ENCODE peak calls at places on chromosomes 6 and 20, in eight cellular contexts. J, Y, P, W, N, U, G and C are unnamed samples. For H3K27me3, the result is how much of the 10 kb centered on the place peaks cover.

GRCh38 chr6:138272543-138273305 is 54.4 kb upstream of the PBOV1 start:
- DNase-seq in J (no peak), Y (no peak), P (peak), W (no peak), N (no peak), U (no peak), G (no peak), C (no peak)

GRCh38 chr6:24780206-24780605 is 5.5 kb downstream of the GMNN start:
- DNase-seq in J (no peak), Y (no peak), P (peak), W (no peak), N (no peak), U (no peak), G (no peak), C (no peak)

GRCh38 chr6:44926556-44926955 is 401.6 kb upstream of the RUNX2 start:
- DNase-seq in J (no peak), Y (no peak), P (peak), W (no peak), N (no peak), U (no peak), G (no peak), C (no peak)

GRCh38 chr6:140879861-140880260 is 1252.9 kb upstream of the GJE1 start:
- DNase-seq in J (no peak), Y (no peak), P (peak), W (no peak), N (no peak), U (no peak), G (no peak), C (no peak)

GRCh38 chr20:18672826-18673225 is 85.0 kb downstream of the DTD1 start:
- DNase-seq in J (no peak), Y (no peak), P (no peak), W (no peak), N (no peak), U (no peak), G (no peak), C (no peak)

GRCh38 chr6:126657556-126658129 is 317.7 kb downstream of the CENPW start:
- DNase-seq in J (no peak), Y (peak), P (peak), W (no peak), N (no peak), U (no peak), G (no peak), C (no peak)

GRCh38 chr20:9458075-9458818 is 56.1 kb upstream of the LAMP5 start:
- DNase-seq in J (no peak), Y (no peak), P (peak), W (no peak), N (no peak), U (no peak), G (no peak), C (no peak)

GRCh38 chr20:51447097-51447764 is 95.3 kb downstream of the NFATC2 start:
- DNase-seq in J (peak), Y (peak), P (peak), W (peak), N (no peak), U (peak), G (peak), C (peak)

GRCh38 chr6:10307028-10307427 is 107.8 kb downstream of the TFAP2A start:
- DNase-seq in J (no peak), Y (no peak), P (no peak), W (no peak), N (no peak), U (no peak), G (no peak), C (no peak)

GRCh38 chr6:42400031-42400760 is 51.5 kb downstream of the TRERF1 start:
- DNase-seq in J (no peak), Y (no peak), P (no peak), W (no peak), N (no peak), U (no peak), G (no peak), C (no peak)

GRCh38 chr6:13065596-13065995 is 262.7 kb downstream of the TBC1D7 start:
- DNase-seq in J (no peak), Y (no peak), P (no peak), W (no peak), N (no peak), U (no peak), G (no peak), C (no peak)
- TF ChIP-seq POLR2A in J (no peak), Y (no peak), P (no peak), W (no peak), N (no peak), U (no peak), G (no peak), C (no peak)

GRCh38 chr20:25339608-25340007 is 51.0 kb downstream of the ABHD12 start:
- DNase-seq in J (no peak), Y (no peak), P (no peak), W (no peak), N (no peak), U (no peak), G (no peak), C (no peak)

GRCh38 chr20:25340380-25340779 is 50.3 kb downstream of the ABHD12 start:
- DNase-seq in J (no peak), Y (no peak), P (no peak), W (no peak), N (no peak), U (no peak), G (no peak), C (no peak)

GRCh38 chr20:25341716-25342680 is 48.6 kb downstream of the ABHD12 start:
- DNase-seq in J (no peak), Y (no peak), P (peak), W (no peak), N (no peak), U (no peak), G (no peak), C (no peak)

GRCh38 chr20:25336561-25337422 is 53.8 kb downstream of the ABHD12 start:
- DNase-seq in J (no peak), Y (no peak), P (peak), W (no peak), N (peak), U (no peak), G (no peak), C (no peak)

DNA sequence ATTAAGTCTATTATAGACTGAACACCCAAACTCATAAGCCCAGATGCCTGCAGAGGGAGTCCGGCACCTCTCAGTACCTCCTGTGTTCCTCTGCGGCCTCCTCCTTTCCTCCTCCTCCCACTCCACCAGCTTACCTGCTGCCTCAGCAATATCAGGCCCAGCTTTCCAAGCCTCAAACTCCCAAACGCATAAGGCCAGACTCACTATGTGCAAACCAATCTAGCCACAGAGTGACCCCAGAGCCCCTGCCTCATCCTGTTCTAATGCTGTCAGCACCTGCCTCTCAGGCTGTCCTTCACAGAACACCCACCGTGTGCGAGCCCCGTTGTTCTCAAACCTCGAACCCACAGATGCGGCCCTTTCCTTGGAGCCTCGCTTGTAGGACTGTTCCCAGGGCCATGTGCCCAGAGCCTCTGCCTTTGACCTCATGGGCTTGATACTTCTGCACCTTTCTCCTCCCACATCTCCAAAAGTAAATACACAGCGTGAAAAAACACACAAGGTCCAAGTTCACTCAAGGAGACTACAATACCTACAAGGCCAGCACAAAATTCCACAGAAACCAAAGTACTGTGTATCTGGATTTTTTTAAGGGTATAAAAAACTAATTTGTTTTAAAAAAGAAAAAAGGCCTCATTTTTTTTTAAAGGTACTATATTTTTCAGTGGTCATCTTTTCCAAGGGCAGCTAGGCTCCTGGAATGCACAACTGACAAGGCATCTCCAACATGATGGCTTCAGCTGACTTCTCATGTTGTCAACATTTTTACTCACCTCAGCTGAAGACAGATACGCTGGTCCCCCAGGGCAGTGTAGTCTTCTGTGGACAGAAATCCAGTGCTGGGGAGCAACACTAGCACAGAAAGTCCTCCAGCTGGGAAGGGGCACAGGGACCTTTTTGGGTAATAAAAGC is 52.3 kb downstream of the ABHD12 start:
- DNase-seq in J (no peak), Y (no peak), P (no peak), W (no peak), N (no peak), U (peak), G (no peak), C (no peak)
- TF ChIP-seq CTCF in J (no peak), Y (no peak), P (no peak), W (no peak), N (no peak), U (no peak), G (no peak), C (no peak)

GRCh38 chr20:10502098-10502526 is 67.0 kb downstream of the SLX4IP start:
- DNase-seq in J (no peak), Y (no peak), P (no peak), W (no peak), N (no peak), U (no peak), G (no peak), C (no peak)
- H3K27me3 ChIP-seq in J (under half), Y (under half), P (under half), W (under half), N (under half), U (under half), G (under half), C (under half)

GRCh38 chr20:5119435-5120188 is at the start of gene PCNA:
- DNase-seq in J (peak), Y (peak), P (peak), W (peak), N (peak), U (peak), G (peak), C (peak)

GRCh38 chr20:5119143-5119434 is 669 bp downstream of the PCNA start:
- DNase-seq in J (no peak), Y (no peak), P (no peak), W (no peak), N (no peak), U (no peak), G (no peak), C (no peak)

GRCh38 chr20:5122861-5123260 is 3.1 kb upstream of the PCNA start:
- DNase-seq in J (no peak), Y (no peak), P (peak), W (no peak), N (no peak), U (no peak), G (no peak), C (no peak)

GRCh38 chr20:5118220-5119142 is 1.3 kb downstream of the PCNA start:
- DNase-seq in J (no peak), Y (peak), P (no peak), W (no peak), N (no peak), U (no peak), G (no peak), C (no peak)

DNA sequence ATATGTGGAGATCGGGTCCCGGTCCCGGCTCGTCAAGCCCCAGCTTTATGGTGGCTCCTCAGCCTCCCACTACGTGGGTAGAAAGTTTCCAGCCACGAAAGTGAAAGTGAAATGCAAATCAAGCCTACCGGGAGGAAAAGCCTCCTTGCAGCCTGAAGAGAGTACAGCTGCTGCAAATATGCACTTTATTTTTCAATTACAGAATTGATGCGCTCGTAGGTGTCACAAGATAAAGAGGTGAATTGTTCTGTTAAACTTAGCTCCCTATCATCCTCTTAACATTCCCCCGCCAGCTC is 379 bp upstream of the PCNA start:
- DNase-seq in J (no peak), Y (no peak), P (no peak), W (no peak), N (no peak), U (no peak), G (no peak), C (no peak)
- TF ChIP-seq POLR2A in J (no peak), Y (peak), P (peak), W (no peak), N (no peak), U (no peak), G (no peak), C (no peak)

DNA sequence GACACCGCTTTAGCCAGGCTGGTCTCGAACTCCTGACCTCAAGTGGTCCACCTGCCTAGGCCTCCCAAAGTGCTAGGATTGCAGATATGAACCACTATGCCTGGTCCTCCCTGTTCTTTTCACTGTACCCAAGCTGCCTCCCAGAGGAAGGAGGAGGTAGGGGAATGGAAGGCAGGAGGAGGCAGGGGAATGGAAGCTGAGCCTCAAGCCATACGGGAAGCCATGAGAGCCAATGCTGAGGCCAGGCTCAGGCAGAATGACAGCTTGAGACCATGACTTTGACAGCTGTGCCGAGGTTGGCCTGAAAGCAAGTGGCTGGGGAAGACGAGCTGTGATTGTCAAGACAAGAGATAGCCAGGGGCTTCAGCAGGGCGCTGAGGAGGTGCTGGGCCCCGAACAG is 13.6 kb upstream of the ZNF335 start:
- DNase-seq in J (no peak), Y (no peak), P (no peak), W (no peak), N (no peak), U (no peak), G (peak), C (no peak)
- TF ChIP-seq CTCF in J (no peak), Y (no peak), P (no peak), W (no peak), N (peak), U (no peak), G (no peak), C (no peak)

GRCh38 chr6:41392249-41392648 is 56.8 kb downstream of the NCR2 start:
- DNase-seq in J (no peak), Y (no peak), P (no peak), W (no peak), N (no peak), U (no peak), G (no peak), C (no peak)
- H3K27me3 ChIP-seq in J (under half), Y (under half), P (under half), W (under half), N (under half), U (under half), G (under half), C (under half)

DNA sequence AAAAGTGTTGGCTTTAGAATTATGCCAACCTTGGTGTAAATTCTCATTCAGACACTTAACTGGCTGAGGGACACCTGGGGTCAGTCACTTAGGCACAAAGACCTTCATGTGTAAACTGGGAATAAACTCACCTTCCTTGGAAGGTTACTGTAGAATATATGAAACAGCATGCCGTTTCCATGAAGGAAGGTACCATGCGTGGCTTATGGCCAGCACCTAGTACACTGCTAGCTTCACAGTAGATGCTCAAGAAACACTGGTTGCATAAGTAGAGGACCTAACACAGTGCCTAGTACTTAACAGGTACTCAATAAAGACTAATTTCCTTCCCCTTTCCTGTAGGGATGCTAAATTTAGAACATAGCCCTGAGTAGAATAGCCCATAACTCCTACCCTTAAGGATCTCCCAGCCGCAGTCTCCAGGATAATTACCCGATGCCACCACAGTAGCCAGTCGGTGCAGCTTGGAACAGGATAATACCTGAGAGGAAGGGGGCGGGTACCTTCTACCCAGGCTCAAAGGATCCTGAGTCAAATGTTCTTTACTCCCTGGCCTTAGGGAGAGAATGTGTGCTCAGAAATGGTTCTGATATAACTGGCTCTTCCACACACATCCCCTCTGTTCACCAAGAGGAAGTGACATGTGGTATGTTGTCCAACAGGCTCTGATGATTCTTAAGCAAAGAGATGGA is 3.6 kb downstream of the BCL2L1 start:
- DNase-seq in J (no peak), Y (no peak), P (no peak), W (no peak), N (no peak), U (no peak), G (no peak), C (no peak)
- TF ChIP-seq POLR2A in J (no peak), Y (no peak), P (no peak), W (peak), N (no peak), U (no peak), G (no peak), C (no peak)

GRCh38 chr20:20360464-20360863 is 7.4 kb upstream of the INSM1 start:
- DNase-seq in J (no peak), Y (peak), P (peak), W (no peak), N (no peak), U (no peak), G (no peak), C (no peak)
- TF ChIP-seq CTCF in J (peak), Y (peak), P (peak), W (peak), N (peak), U (no peak), G (peak), C (peak)